ENCODE peak calls at places on chromosome 4, in seven cellular contexts. T is AG04449, J is kidney tubule cell, V is brain microvascular endothelial cell, I is GM04504, A is left lung, Y is NCI-H1048. B is an unnamed sample.

GRCh38 chr4:41656572-41657301 is 91.8 kb downstream of the PHOX2B start:
- DNase-seq in T (no peak), V (no peak), J (no peak), A (no peak), I (no peak), Y (no peak), B (no peak)

GRCh38 chr4:48774760-48775398 is 5.2 kb downstream of the FRYL start:
- DNase-seq in T (no peak), V (no peak), Y (no peak), J (no peak), A (no peak), I (no peak), B (no peak)

GRCh38 chr4:183413562-183414200 is 30.8 kb upstream of the CDKN2AIP start:
- DNase-seq in V (no peak), I (no peak), A (no peak), Y (no peak), T (no peak), J (no peak), B (no peak)

GRCh38 chr4:143555676-143556075 is 42.2 kb downstream of the SMARCA5 start:
- DNase-seq in Y (no peak), I (no peak), V (no peak), A (no peak), T (no peak), J (peak), B (no peak)

GRCh38 chr4:110754726-110755125 is 131.8 kb upstream of the PITX2 start:
- DNase-seq in Y (no peak), A (no peak), I (no peak), J (peak), T (no peak), V (no peak), B (no peak)

GRCh38 chr4:101192244-101192643 is 155.1 kb downstream of the PPP3CA start:
- DNase-seq in J (no peak), A (no peak), I (no peak), V (no peak), Y (no peak), T (no peak), B (peak)

GRCh38 chr4:166594326-166594946 is 639.9 kb downstream of the SPOCK3 start:
- DNase-seq in I (no peak), J (peak), T (no peak), V (peak), Y (peak), A (no peak), B (peak)

GRCh38 chr4:148651991-148652390 is 209.8 kb upstream of the NR3C2 start:
- DNase-seq in A (no peak), V (no peak), J (peak), I (no peak), Y (no peak), T (no peak), B (no peak)

GRCh38 chr4:19711871-19712270 is 539.8 kb upstream of the SLIT2 start:
- DNase-seq in I (peak), V (no peak), A (no peak), Y (no peak), T (peak), J (peak), B (no peak)

GRCh38 chr4:147590249-147590920 is 26.8 kb upstream of the TMEM184C start:
- DNase-seq in V (peak), Y (peak), J (peak), A (peak), T (no peak), I (no peak), B (peak)

GRCh38 chr4:7852568-7853185 is 87.0 kb downstream of the AFAP1 start:
- DNase-seq in Y (no peak), A (no peak), V (peak), T (no peak), J (peak), I (no peak), B (no peak)

GRCh38 chr4:56424697-56425514 is 10.5 kb downstream of the PPAT start:
- DNase-seq in Y (no peak), I (no peak), V (peak), J (no peak), T (no peak), A (no peak), B (peak)

GRCh38 chr4:54784188-54784671 is 126.5 kb downstream of the KIT start:
- DNase-seq in A (peak), T (peak), J (no peak), V (peak), Y (no peak), I (peak), B (peak)

GRCh38 chr4:4306920-4307319 is 16.9 kb downstream of the ZBTB49 start:
- DNase-seq in T (no peak), J (no peak), Y (no peak), A (no peak), I (no peak), V (no peak), B (no peak)

GRCh38 chr4:36224969-36225903 is 19.1 kb downstream of the ARAP2 start:
- DNase-seq in Y (no peak), A (no peak), I (no peak), J (peak), T (no peak), V (no peak), B (no peak)

GRCh38 chr4:184705692-184706091 is 28.2 kb downstream of the CENPU start:
- DNase-seq in V (no peak), A (no peak), I (no peak), T (no peak), Y (no peak), J (no peak), B (no peak)

GRCh38 chr4:183337349-183337748 is 15.1 kb upstream of the CLDN24 start:
- DNase-seq in T (no peak), J (no peak), Y (no peak), V (no peak), I (no peak), A (no peak), B (no peak)

GRCh38 chr4:5940470-5941203 is 47.8 kb upstream of the CRMP1 start:
- DNase-seq in V (peak), I (no peak), A (no peak), T (no peak), Y (peak), J (peak), B (no peak)

GRCh38 chr4:84790769-84791565 is 175.5 kb downstream of the WDFY3 start:
- DNase-seq in V (no peak), A (no peak), I (no peak), J (no peak), T (no peak), Y (no peak), B (no peak)

GRCh38 chr4:182293836-182294235 is 50.6 kb downstream of the TENM3 start:
- DNase-seq in V (no peak), I (no peak), T (no peak), Y (no peak), A (no peak), J (no peak), B (no peak)

GRCh38 chr4:5203309-5203708 is 152.0 kb downstream of the STK32B start:
- DNase-seq in T (no peak), J (no peak), I (no peak), A (no peak), Y (no peak), V (no peak), B (no peak)

GRCh38 chr4:152515678-152516077 is 20.2 kb downstream of the FBXW7 start:
- DNase-seq in V (peak), T (peak), A (no peak), J (peak), I (peak), Y (no peak), B (no peak)

GRCh38 chr4:11259837-11260236 is 168.9 kb downstream of the HS3ST1 start:
- DNase-seq in T (no peak), A (no peak), I (no peak), V (no peak), Y (no peak), J (no peak), B (no peak)

GRCh38 chr4:3665360-3665891 is 100.8 kb upstream of the ADRA2C start:
- DNase-seq in A (no peak), I (no peak), V (no peak), T (no peak), J (no peak), Y (no peak), B (no peak)

GRCh38 chr4:55075823-55076418 is 49.5 kb downstream of the KDR start:
- DNase-seq in V (peak), I (no peak), T (no peak), A (no peak), J (no peak), Y (no peak), B (no peak)

GRCh38 chr4:54872246-54872645 is 214.5 kb downstream of the KIT start:
- DNase-seq in J (no peak), A (no peak), T (no peak), Y (no peak), V (peak), I (peak), B (no peak)

GRCh38 chr4:185235480-185236154 is 26.2 kb downstream of the SNX25 start:
- DNase-seq in T (no peak), A (no peak), J (peak), V (peak), Y (no peak), I (no peak), B (peak)

GRCh38 chr4:10164877-10165283 is 48.3 kb upstream of the WDR1 start:
- DNase-seq in J (peak), A (no peak), Y (no peak), V (peak), T (no peak), I (no peak), B (peak)

GRCh38 chr4:85243857-85244256 is 231.1 kb upstream of the ARHGAP24 start:
- DNase-seq in T (no peak), V (no peak), Y (no peak), I (no peak), A (no peak), J (no peak), B (peak)

GRCh38 chr4:86033171-86033570 is 326.7 kb downstream of the MAPK10 start:
- DNase-seq in J (no peak), V (peak), T (no peak), Y (no peak), A (peak), I (peak), B (no peak)

GRCh38 chr4:86895692-86896488 is 3.7 kb upstream of the C4orf36 start:
- DNase-seq in V (peak), A (no peak), T (peak), J (peak), Y (peak), I (peak), B (peak)